ENCODE peak calls at places on chromosomes 11 and 22, in seven cellular contexts. One of them, this sample, is unnamed.

GRCh38 chr11:69227271-69227670 is 66.7 kb upstream of the MYEOV start:
- DNase-seq in CD4-positive, alpha-beta T cell: no peak
- DNase-seq in body of pancreas: no peak
- DNase-seq in AG10803: no peak
- DNase-seq in neural crest cell: no peak
- DNase-seq in fibroblast of mammary gland: no peak
- DNase-seq in lung: no peak
- DNase-seq in this sample: no peak

GRCh38 chr22:47850644-47851151 is 1088.2 kb downstream of the TBC1D22A start:
- DNase-seq in lung: peak; percentile 27
- DNase-seq in neural crest cell: no peak
- DNase-seq in CD4-positive, alpha-beta T cell: no peak
- DNase-seq in body of pancreas: no peak
- DNase-seq in AG10803: no peak
- DNase-seq in fibroblast of mammary gland: no peak
- DNase-seq in this sample: peak; percentile 87

GRCh38 chr11:67022961-67023956 is at the start of gene SYT12:
- DNase-seq in AG10803: no peak
- DNase-seq in body of pancreas: no peak
- DNase-seq in lung: no peak
- DNase-seq in fibroblast of mammary gland: no peak
- DNase-seq in CD4-positive, alpha-beta T cell: no peak
- DNase-seq in neural crest cell: no peak
- DNase-seq in this sample: peak; percentile 16

GRCh38 chr11:34407121-34407813 is 31.5 kb upstream of the CAT start:
- DNase-seq in AG10803: no peak
- DNase-seq in fibroblast of mammary gland: no peak
- DNase-seq in body of pancreas: peak; percentile 13
- DNase-seq in CD4-positive, alpha-beta T cell: no peak
- DNase-seq in lung: peak; percentile 38
- DNase-seq in neural crest cell: no peak
- DNase-seq in this sample: no peak

GRCh38 chr22:29716814-29717213 is 3.0 kb upstream of the CABP7 start:
- DNase-seq in CD4-positive, alpha-beta T cell: no peak
- DNase-seq in lung: peak; percentile 51
- DNase-seq in neural crest cell: peak; percentile 84
- DNase-seq in body of pancreas: peak; percentile 73
- DNase-seq in fibroblast of mammary gland: peak; percentile 66
- DNase-seq in AG10803: peak; percentile 65
- DNase-seq in this sample: no peak

GRCh38 chr11:43327987-43328386 is 16.2 kb downstream of the API5 start:
- DNase-seq in AG10803: peak; percentile 73
- DNase-seq in neural crest cell: no peak
- DNase-seq in lung: no peak
- DNase-seq in body of pancreas: peak; percentile 59
- DNase-seq in fibroblast of mammary gland: peak; percentile 97
- DNase-seq in CD4-positive, alpha-beta T cell: no peak
- DNase-seq in this sample: no peak

GRCh38 chr11:26025680-26026079 is 306.2 kb upstream of the ANO3 start:
- DNase-seq in AG10803: no peak
- DNase-seq in neural crest cell: no peak
- DNase-seq in fibroblast of mammary gland: peak; percentile 7
- DNase-seq in CD4-positive, alpha-beta T cell: no peak
- DNase-seq in lung: no peak
- DNase-seq in body of pancreas: no peak
- DNase-seq in this sample: no peak

GRCh38 chr11:117519170-117519569 is 191.5 kb downstream of the CEP164 start:
- DNase-seq in neural crest cell: no peak
- DNase-seq in CD4-positive, alpha-beta T cell: no peak
- DNase-seq in fibroblast of mammary gland: no peak
- DNase-seq in AG10803: no peak
- DNase-seq in lung: no peak
- DNase-seq in body of pancreas: peak; percentile 44
- DNase-seq in this sample: peak; percentile 87

GRCh38 chr11:86292912-86293606 is 9.0 kb upstream of the HIKESHI start:
- DNase-seq in lung: no peak
- DNase-seq in fibroblast of mammary gland: no peak
- DNase-seq in neural crest cell: no peak
- DNase-seq in body of pancreas: no peak
- DNase-seq in CD4-positive, alpha-beta T cell: no peak
- DNase-seq in AG10803: no peak
- DNase-seq in this sample: no peak

GRCh38 chr22:50293441-50294318 is 13.8 kb downstream of the PLXNB2 start:
- DNase-seq in lung: peak; percentile 79
- DNase-seq in body of pancreas: peak; percentile 82
- DNase-seq in neural crest cell: no peak
- DNase-seq in fibroblast of mammary gland: peak; percentile 37
- DNase-seq in CD4-positive, alpha-beta T cell: no peak
- DNase-seq in AG10803: peak; percentile 85
- DNase-seq in this sample: no peak

GRCh38 chr11:59615132-59615636 is 390 bp downstream of the OSBP start:
- DNase-seq in AG10803: no peak
- DNase-seq in neural crest cell: peak; percentile 4
- DNase-seq in fibroblast of mammary gland: no peak
- DNase-seq in lung: peak; percentile 72
- DNase-seq in CD4-positive, alpha-beta T cell: peak; percentile 65
- DNase-seq in body of pancreas: peak; percentile 78
- DNase-seq in this sample: peak; percentile 52

GRCh38 chr11:68773521-68774187 is 22.3 kb upstream of the TESMIN start:
- DNase-seq in AG10803: no peak
- DNase-seq in lung: no peak
- DNase-seq in CD4-positive, alpha-beta T cell: no peak
- DNase-seq in neural crest cell: no peak
- DNase-seq in fibroblast of mammary gland: peak; percentile 10
- DNase-seq in body of pancreas: no peak
- DNase-seq in this sample: no peak

GRCh38 chr11:8108430-8108829 is 27.4 kb downstream of the TUB start:
- DNase-seq in neural crest cell: no peak
- DNase-seq in CD4-positive, alpha-beta T cell: no peak
- DNase-seq in lung: no peak
- DNase-seq in AG10803: no peak
- DNase-seq in body of pancreas: no peak
- DNase-seq in fibroblast of mammary gland: no peak
- DNase-seq in this sample: no peak

GRCh38 chr11:107731911-107732310 is 20.1 kb upstream of the SLN start:
- DNase-seq in fibroblast of mammary gland: peak; percentile 51
- DNase-seq in body of pancreas: no peak
- DNase-seq in CD4-positive, alpha-beta T cell: no peak
- DNase-seq in neural crest cell: no peak
- DNase-seq in AG10803: peak; percentile 18
- DNase-seq in lung: no peak
- DNase-seq in this sample: no peak

GRCh38 chr22:40473703-40474102 is 103.3 kb downstream of the SGSM3 start:
- DNase-seq in fibroblast of mammary gland: no peak
- DNase-seq in AG10803: no peak
- DNase-seq in CD4-positive, alpha-beta T cell: no peak
- DNase-seq in neural crest cell: no peak
- DNase-seq in lung: no peak
- DNase-seq in body of pancreas: no peak
- DNase-seq in this sample: no peak

GRCh38 chr11:38315151-38315550 is 1717.1 kb upstream of the RAG2 start:
- DNase-seq in lung: no peak
- DNase-seq in fibroblast of mammary gland: no peak
- DNase-seq in body of pancreas: no peak
- DNase-seq in CD4-positive, alpha-beta T cell: no peak
- DNase-seq in neural crest cell: no peak
- DNase-seq in AG10803: no peak
- DNase-seq in this sample: no peak

GRCh38 chr11:67731583-67731982 is 57.2 kb upstream of the ALDH3B2 start:
- DNase-seq in CD4-positive, alpha-beta T cell: no peak
- DNase-seq in neural crest cell: no peak
- DNase-seq in body of pancreas: no peak
- DNase-seq in AG10803: no peak
- DNase-seq in lung: no peak
- DNase-seq in fibroblast of mammary gland: no peak
- DNase-seq in this sample: no peak

GRCh38 chr22:35227248-35227647 is 30.0 kb upstream of the HMGXB4 start:
- DNase-seq in CD4-positive, alpha-beta T cell: no peak
- DNase-seq in neural crest cell: no peak
- DNase-seq in body of pancreas: no peak
- DNase-seq in AG10803: no peak
- DNase-seq in lung: no peak
- DNase-seq in fibroblast of mammary gland: no peak
- DNase-seq in this sample: no peak

GRCh38 chr22:35230839-35231584 is 26.3 kb upstream of the HMGXB4 start:
- DNase-seq in fibroblast of mammary gland: no peak
- DNase-seq in AG10803: no peak
- DNase-seq in neural crest cell: no peak
- DNase-seq in CD4-positive, alpha-beta T cell: no peak
- DNase-seq in body of pancreas: no peak
- DNase-seq in lung: no peak
- DNase-seq in this sample: peak; percentile 58

GRCh38 chr22:35231585-35232084 is 25.7 kb upstream of the HMGXB4 start:
- DNase-seq in neural crest cell: peak; percentile 68
- DNase-seq in CD4-positive, alpha-beta T cell: peak; percentile 63
- DNase-seq in lung: peak; percentile 73
- DNase-seq in fibroblast of mammary gland: peak; percentile 68
- DNase-seq in body of pancreas: peak; percentile 80
- DNase-seq in AG10803: peak; percentile 52
- DNase-seq in this sample: peak; percentile 80

GRCh38 chr22:35230417-35230816 is 26.9 kb upstream of the HMGXB4 start:
- DNase-seq in body of pancreas: no peak
- DNase-seq in neural crest cell: no peak
- DNase-seq in AG10803: no peak
- DNase-seq in CD4-positive, alpha-beta T cell: no peak
- DNase-seq in fibroblast of mammary gland: no peak
- DNase-seq in lung: no peak
- DNase-seq in this sample: peak; percentile 39

DNA sequence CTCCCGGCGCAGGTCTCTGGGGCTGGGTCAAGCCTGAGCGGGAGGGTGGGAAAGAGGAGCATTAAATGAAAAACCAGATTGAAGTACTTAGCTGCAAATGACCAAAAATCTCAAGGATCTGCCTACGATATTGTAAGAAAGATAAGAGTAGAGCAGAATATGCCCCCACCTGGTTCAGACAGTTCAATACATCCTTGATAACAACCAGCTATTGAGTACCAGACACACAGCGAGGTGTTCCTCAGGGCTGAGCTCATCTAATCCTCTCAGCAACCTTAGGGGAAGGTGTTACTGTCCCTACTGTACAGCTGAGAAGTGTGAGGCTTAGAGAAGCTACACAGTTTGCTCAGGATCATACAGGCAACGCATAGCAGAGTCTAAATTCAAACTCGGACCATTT is 27.4 kb upstream of the HMGXB4 start:
- DNase-seq in fibroblast of mammary gland: no peak
- DNase-seq in body of pancreas: no peak
- DNase-seq in lung: no peak
- DNase-seq in AG10803: no peak
- DNase-seq in CD4-positive, alpha-beta T cell: no peak
- DNase-seq in neural crest cell: no peak
- DNase-seq in this sample: peak; percentile 65
- TF ChIP-seq CTCF in fibroblast of mammary gland: no peak
- TF ChIP-seq CTCF in body of pancreas: no peak
- TF ChIP-seq CTCF in lung: no peak
- TF ChIP-seq CTCF in AG10803: no peak
- TF ChIP-seq CTCF in CD4-positive, alpha-beta T cell: no peak
- TF ChIP-seq CTCF in neural crest cell: no peak
- TF ChIP-seq CTCF in this sample: peak; percentile 25

GRCh38 chr11:5597953-5598352 is 1.5 kb downstream of the TRIM6 start:
- DNase-seq in AG10803: no peak
- DNase-seq in CD4-positive, alpha-beta T cell: no peak
- DNase-seq in neural crest cell: no peak
- DNase-seq in body of pancreas: no peak
- DNase-seq in lung: no peak
- DNase-seq in fibroblast of mammary gland: no peak
- DNase-seq in this sample: no peak

GRCh38 chr11:5604896-5605295 is 8.5 kb downstream of the TRIM6 start:
- DNase-seq in AG10803: no peak
- DNase-seq in neural crest cell: no peak
- DNase-seq in fibroblast of mammary gland: no peak
- DNase-seq in lung: no peak
- DNase-seq in CD4-positive, alpha-beta T cell: no peak
- DNase-seq in body of pancreas: no peak
- DNase-seq in this sample: no peak

GRCh38 chr11:5603326-5603725 is 6.9 kb downstream of the TRIM6 start:
- DNase-seq in lung: no peak
- DNase-seq in body of pancreas: no peak
- DNase-seq in neural crest cell: no peak
- DNase-seq in AG10803: no peak
- DNase-seq in CD4-positive, alpha-beta T cell: no peak
- DNase-seq in fibroblast of mammary gland: no peak
- DNase-seq in this sample: no peak

GRCh38 chr11:5596611-5597201 is at the start of gene TRIM6:
- DNase-seq in neural crest cell: peak; percentile 25
- DNase-seq in CD4-positive, alpha-beta T cell: no peak
- DNase-seq in lung: peak; percentile 54
- DNase-seq in AG10803: peak; percentile 50
- DNase-seq in fibroblast of mammary gland: peak; percentile 52
- DNase-seq in body of pancreas: peak; percentile 61
- DNase-seq in this sample: no peak

GRCh38 chr11:5600374-5600851 is 4.0 kb downstream of the TRIM6 start:
- DNase-seq in CD4-positive, alpha-beta T cell: peak; percentile 40
- DNase-seq in neural crest cell: peak; percentile 47
- DNase-seq in AG10803: peak; percentile 74
- DNase-seq in fibroblast of mammary gland: peak; percentile 66
- DNase-seq in lung: peak; percentile 77
- DNase-seq in body of pancreas: peak; percentile 82
- DNase-seq in this sample: peak; percentile 59
- TF ChIP-seq CTCF in CD4-positive, alpha-beta T cell: peak; percentile 84
- TF ChIP-seq CTCF in neural crest cell: peak; percentile 76
- TF ChIP-seq CTCF in AG10803: peak; percentile 82
- TF ChIP-seq CTCF in fibroblast of mammary gland: peak; percentile 60
- TF ChIP-seq CTCF in lung: peak; percentile 47
- TF ChIP-seq CTCF in body of pancreas: peak; percentile 94
- TF ChIP-seq CTCF in this sample: peak; percentile 81

GRCh38 chr22:38208549-38209097 is 6.8 kb downstream of the MAFF start:
- DNase-seq in AG10803: no peak
- DNase-seq in body of pancreas: no peak
- DNase-seq in fibroblast of mammary gland: no peak
- DNase-seq in neural crest cell: no peak
- DNase-seq in lung: no peak
- DNase-seq in CD4-positive, alpha-beta T cell: no peak
- DNase-seq in this sample: no peak
- TF ChIP-seq CTCF in AG10803: no peak
- TF ChIP-seq CTCF in body of pancreas: no peak
- TF ChIP-seq CTCF in fibroblast of mammary gland: no peak
- TF ChIP-seq CTCF in neural crest cell: no peak
- TF ChIP-seq CTCF in lung: no peak
- TF ChIP-seq CTCF in CD4-positive, alpha-beta T cell: no peak
- TF ChIP-seq CTCF in this sample: no peak

DNA sequence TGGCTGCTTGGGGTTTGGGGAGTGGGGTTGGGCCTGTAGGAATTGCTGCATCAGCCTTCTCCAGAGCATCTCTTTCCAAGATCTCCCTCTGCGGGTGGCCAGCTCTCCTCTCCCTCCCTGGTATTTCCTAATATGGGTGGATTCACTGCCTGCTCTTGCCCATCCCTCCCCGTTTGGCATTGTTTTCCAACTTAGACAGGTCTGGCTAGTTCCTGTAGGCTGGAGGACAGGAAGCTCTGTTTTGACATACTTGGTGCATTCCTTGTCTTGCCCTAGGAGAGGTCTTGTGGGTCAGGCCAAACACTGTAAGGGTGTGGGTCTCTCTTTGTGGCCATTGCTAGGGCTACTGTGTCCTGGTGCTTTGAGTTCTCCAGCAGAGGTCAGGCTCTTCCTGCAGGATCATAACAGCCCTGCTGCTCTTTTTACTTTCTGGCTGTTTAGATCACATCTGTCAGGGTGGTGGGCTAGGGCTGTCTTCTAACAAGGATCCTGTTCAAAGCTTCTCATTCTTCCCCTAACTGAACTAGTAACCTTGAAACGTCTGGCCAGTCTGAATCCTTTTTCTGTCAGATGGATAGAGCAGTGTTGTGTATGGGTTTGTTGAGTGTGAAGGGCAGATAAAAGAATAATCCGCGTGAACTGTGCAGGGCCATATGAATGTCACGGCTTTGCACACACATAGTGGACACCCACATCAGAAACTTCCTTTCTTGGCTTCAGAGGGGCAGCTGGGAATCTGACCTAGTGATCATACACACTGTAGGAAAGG is 18.3 kb upstream of the MICALL1 start:
- DNase-seq in fibroblast of mammary gland: peak; percentile 84
- DNase-seq in body of pancreas: no peak
- DNase-seq in CD4-positive, alpha-beta T cell: no peak
- DNase-seq in AG10803: peak; percentile 94
- DNase-seq in neural crest cell: no peak
- DNase-seq in lung: peak; percentile 49
- DNase-seq in this sample: no peak
- TF ChIP-seq CTCF in fibroblast of mammary gland: peak; percentile 72
- TF ChIP-seq CTCF in body of pancreas: peak; percentile 36
- TF ChIP-seq CTCF in CD4-positive, alpha-beta T cell: no peak
- TF ChIP-seq CTCF in AG10803: peak; percentile 84
- TF ChIP-seq CTCF in neural crest cell: peak; percentile 61
- TF ChIP-seq CTCF in lung: peak; percentile 19
- TF ChIP-seq CTCF in this sample: peak; percentile 59